ENCODE peak calls at places on chromosomes 5 and 9, in nine cellular contexts. X is amniotic stem cell; G is stimulated activated CD8-positive, alpha-beta memory T cell treated with anti-CD3 and anti-CD28 coated beads, Interleukin-4, amount 100 ng/mL, for 1 hour; K is hepatic stellate cell; W is left ventricle myocardium inferior; Q is germinal center; M is GM23248; J is GM12865; D is fibroblast of villous mesenchyme. I is an unnamed sample.

GRCh38 chr9:32644698-32645097 is 9.2 kb upstream of the TAF1L start:
- DNase-seq in X (peak), G (no peak), K (peak), W (no peak), Q (no peak), M (peak), J (no peak), D (peak), I (peak)

GRCh38 chr9:136264046-136264802 is 18.6 kb upstream of the QSOX2 start:
- DNase-seq in X (no peak), G (no peak), K (no peak), W (no peak), Q (no peak), M (no peak), J (no peak), D (no peak), I (no peak)

GRCh38 chr9:135615666-135616620 is 23.4 kb downstream of the GLT6D1 start:
- DNase-seq in X (no peak), G (no peak), K (no peak), W (no peak), Q (no peak), M (no peak), J (no peak), D (no peak), I (no peak)

GRCh38 chr5:32942225-32942989 is 231.3 kb downstream of the NPR3 start:
- DNase-seq in X (no peak), G (no peak), K (no peak), W (no peak), Q (peak), M (no peak), J (peak), D (peak), I (no peak)

GRCh38 chr9:134034215-134035040 is 9.1 kb downstream of the BRD3OS start:
- DNase-seq in X (no peak), G (no peak), K (no peak), W (no peak), Q (no peak), M (no peak), J (no peak), D (no peak), I (no peak)

GRCh38 chr5:181223041-181223728 is at the start of gene TRIM41:
- DNase-seq in X (no peak), G (peak), K (peak), W (peak), Q (peak), M (peak), J (peak), D (peak), I (peak)

GRCh38 chr5:153952893-153953292 is 85.8 kb downstream of the FAM114A2 start:
- DNase-seq in X (no peak), G (no peak), K (no peak), W (no peak), Q (no peak), M (peak), J (no peak), D (peak), I (peak)

GRCh38 chr9:4742246-4742645 is 1.2 kb upstream of the AK3 start:
- DNase-seq in X (no peak), G (no peak), K (no peak), W (no peak), Q (no peak), M (peak), J (no peak), D (no peak), I (no peak)

GRCh38 chr9:73494894-73495293 is 343.2 kb downstream of the ANXA1 start:
- DNase-seq in X (no peak), G (no peak), K (no peak), W (no peak), Q (no peak), M (no peak), J (no peak), D (no peak), I (no peak)

GRCh38 chr9:116096046-116096445 is 57.5 kb upstream of the PAPPA start:
- DNase-seq in X (no peak), G (no peak), K (no peak), W (no peak), Q (no peak), M (peak), J (no peak), D (peak), I (peak)

GRCh38 chr9:35517136-35517535 is 27.2 kb downstream of the RUSC2 start:
- DNase-seq in X (no peak), G (no peak), K (no peak), W (no peak), Q (no peak), M (peak), J (no peak), D (no peak), I (peak)

I was measured in HCEC 1CT.